ENCODE peak calls at places on chromosomes 3 and 15, in eight cellular contexts. Q is left cardiac atrium; Z is retina; F is AG09309; V is activated CD4-positive, CD25-positive, alpha-beta regulatory T cell treated with anti-CD3 and anti-CD28 coated beads, Interleukin-2, amount 50 U/mL, for 16 hours; E is SW 1271; K is heart left ventricle; D is Calu3. W is an unnamed sample.

GRCh38 chr15:47541587-47541986 is 175.7 kb upstream of the SEMA6D start:
- DNase-seq in Q (no peak), Z (no peak), F (no peak), V (no peak), E (no peak), K (no peak), D (no peak), W (no peak)

GRCh38 chr3:12155833-12156232 is 2.9 kb downstream of the TIMP4 start:
- DNase-seq in Q (peak; percentile 35), Z (no peak), F (no peak), V (no peak), E (peak; percentile 35), K (no peak), D (peak; percentile 41), W (peak; percentile 81)

GRCh38 chr3:98557324-98558010 is 25.7 kb downstream of the GPR15 start:
- DNase-seq in Q (no peak), Z (no peak), F (no peak), V (no peak), E (no peak), K (no peak), D (no peak), W (no peak)

GRCh38 chr3:9153763-9154601 is 95.5 kb downstream of the SRGAP3 start:
- DNase-seq in Q (peak; percentile 51), Z (no peak), F (peak; percentile 64), V (no peak), E (no peak), K (no peak), D (no peak), W (peak; percentile 73)

GRCh38 chr3:152222327-152222726 is 46.4 kb upstream of the MBNL1 start:
- DNase-seq in Q (no peak), Z (no peak), F (peak; percentile 50), V (no peak), E (no peak), K (no peak), D (no peak), W (no peak)

GRCh38 chr3:38834110-38834509 is 18.1 kb upstream of the SCN10A start:
- DNase-seq in Q (peak; percentile 76), Z (no peak), F (peak; percentile 45), V (no peak), E (peak; percentile 92), K (peak; percentile 83), D (peak; percentile 69), W (peak; percentile 68)

GRCh38 chr3:12545473-12545791 is at the start of gene MKRN2OS:
- DNase-seq in Q (no peak), Z (no peak), F (no peak), V (no peak), E (no peak), K (no peak), D (peak; percentile 78), W (no peak)

GRCh38 chr15:85318048-85318731 is 62.2 kb upstream of the AKAP13 start:
- DNase-seq in Q (no peak), Z (no peak), F (peak; percentile 85), V (no peak), E (peak; percentile 96), K (no peak), D (peak; percentile 31), W (no peak)

GRCh38 chr15:87123676-87124382 is 1044.2 kb downstream of the AGBL1 start:
- DNase-seq in Q (no peak), Z (no peak), F (no peak), V (no peak), E (no peak), K (no peak), D (no peak), W (no peak)

W was measured in right atrium auricular region.